ENCODE peak calls at places on chromosomes 13 and 19, in seven cellular contexts. W is NCI-H2029 treated with DMSO at 0.1 percent for 48 hours, D is NCI-H1930, J is pulmonary artery endothelial cell, C is vagina, O is Kasumi-1, B is NCI-H524 treated with DMSO at 0.1 percent for 48 hours. Q is an unnamed sample.

GRCh38 chr19:17797397-17798201 is 2.7 kb downstream of the B3GNT3 start:
- DNase-seq in W (no peak), D (no peak), J (no peak), C (no peak), O (no peak), B (no peak), Q (no peak)

GRCh38 chr13:74027161-74027779 is 106.9 kb downstream of the KLF12 start:
- DNase-seq in W (no peak), D (no peak), J (no peak), C (no peak), O (no peak), B (no peak), Q (no peak)

GRCh38 chr13:39929583-39929982 is 274.1 kb downstream of the COG6 start:
- DNase-seq in W (no peak), D (no peak), J (no peak), C (no peak), O (no peak), B (no peak), Q (no peak)

GRCh38 chr13:113653264-113654174 is 4.5 kb downstream of the ATP4B start:
- DNase-seq in W (no peak), D (no peak), J (no peak), C (no peak), O (no peak), B (no peak), Q (no peak)

GRCh38 chr19:4676955-4677731 is 7.0 kb upstream of the MYDGF start:
- DNase-seq in W (no peak), D (no peak), J (no peak), C (no peak), O (peak; percentile 18), B (peak; percentile 69), Q (peak; percentile 41)

GRCh38 chr13:48233097-48233885 is at the start of gene ITM2B:
- DNase-seq in W (no peak), D (peak; percentile 56), J (no peak), C (no peak), O (peak; percentile 61), B (no peak), Q (peak; percentile 77)

GRCh38 chr13:39900106-39900750 is 244.8 kb downstream of the COG6 start:
- DNase-seq in W (no peak), D (no peak), J (peak; percentile 83), C (no peak), O (no peak), B (no peak), Q (no peak)

GRCh38 chr19:35721374-35721773 is 3.6 kb downstream of the KMT2B start:
- DNase-seq in W (no peak), D (no peak), J (no peak), C (no peak), O (no peak), B (no peak), Q (no peak)

GRCh38 chr19:2478756-2479555 is 3.0 kb downstream of the GADD45B start:
- DNase-seq in W (no peak), D (no peak), J (no peak), C (no peak), O (peak; percentile 62), B (no peak), Q (peak; percentile 62)

GRCh38 chr13:111395511-111396393 is 75.3 kb downstream of the TEX29 start:
- DNase-seq in W (no peak), D (no peak), J (no peak), C (peak; percentile 94), O (no peak), B (no peak), Q (no peak)

GRCh38 chr19:2503521-2504109 is 27.7 kb downstream of the GADD45B start:
- DNase-seq in W (no peak), D (no peak), J (no peak), C (no peak), O (no peak), B (no peak), Q (peak; percentile 6)